ENCODE peak calls at places on chromosomes 7 and 10, in eight cellular contexts. J is T-helper 1 cell; K is HEK293T; H is stimulated activated CD4-positive, alpha-beta T cell treated with anti-CD3 and anti-CD28 coated beads, Interleukin-1b, Interleukin-23, amount 100 ng/mL, for 1 hour; P is myocyte; W is RCC 7860; E is cardiac septum; D is H54. R is an unnamed sample.

GRCh38 chr10:12540341-12540781 is 191.0 kb downstream of the CAMK1D start:
- DNase-seq in W (no peak), H (no peak), K (no peak), J (no peak), E (no peak), D (no peak), P (no peak), R (peak)

GRCh38 chr10:96814264-96814663 is 17.8 kb upstream of the LCOR start:
- DNase-seq in H (no peak), E (no peak), K (no peak), J (no peak), W (peak), D (no peak), P (peak), R (peak)

GRCh38 chr10:72712136-72712535 is 20.2 kb downstream of the MCU start:
- DNase-seq in P (peak), D (no peak), E (no peak), K (no peak), H (no peak), W (no peak), J (no peak), R (peak)

GRCh38 chr10:124464028-124464751 is 2.6 kb downstream of the LHPP start:
- DNase-seq in P (no peak), H (no peak), J (no peak), E (no peak), D (no peak), K (no peak), W (no peak), R (no peak)

GRCh38 chr7:76151932-76152331 is 49.8 kb upstream of the SRRM3 start:
- DNase-seq in W (no peak), D (no peak), J (no peak), P (no peak), H (no peak), E (no peak), K (no peak), R (no peak)

GRCh38 chr7:93622036-93622714 is 47.7 kb upstream of the CALCR start:
- DNase-seq in P (peak), W (peak), E (no peak), H (no peak), K (peak), J (no peak), D (no peak), R (peak)

GRCh38 chr10:60818134-60818770 is 40.0 kb downstream of the CDK1 start:
- DNase-seq in K (no peak), D (no peak), E (no peak), W (no peak), J (no peak), H (no peak), P (peak), R (peak)

GRCh38 chr7:55969391-55969790 is 5.0 kb downstream of the NIPSNAP2 start:
- DNase-seq in W (no peak), D (no peak), J (no peak), P (no peak), H (no peak), E (no peak), K (no peak), R (no peak)

GRCh38 chr10:58817499-58817898 is 304.8 kb downstream of the BICC1 start:
- DNase-seq in D (no peak), E (no peak), H (no peak), J (no peak), K (no peak), W (no peak), P (no peak), R (no peak)

GRCh38 chr7:29100857-29101256 is 45.5 kb downstream of the CPVL start:
- DNase-seq in P (no peak), H (no peak), J (no peak), W (no peak), D (no peak), E (no peak), K (no peak), R (no peak)

GRCh38 chr7:23474098-23474828 is 4.0 kb upstream of the IGF2BP3 start:
- DNase-seq in K (peak), W (peak), J (peak), D (peak), E (peak), H (no peak), P (peak), R (peak)

GRCh38 chr7:18958627-18959026 is 158.8 kb downstream of the TWIST1 start:
- DNase-seq in H (no peak), E (no peak), J (no peak), D (no peak), P (peak), W (peak), K (no peak), R (peak)

GRCh38 chr10:66837335-66837734 is 88.5 kb upstream of the LRRTM3 start:
- DNase-seq in W (peak), E (no peak), H (no peak), P (no peak), K (no peak), D (no peak), J (no peak), R (peak)

GRCh38 chr10:47034511-47035051 is 123.4 kb downstream of the PTPN20 start:
- DNase-seq in E (peak), K (no peak), H (no peak), J (no peak), P (no peak), D (no peak), W (no peak), R (no peak)

R was measured in astrocyte.